ENCODE peak calls at places on chromosomes 1 and 21, in six cellular contexts. One of them, this sample, is unnamed.

GRCh38 chr21:45471229-45472052 is 66.5 kb downstream of the COL18A1 start:
- DNase-seq in NCI-H82: no peak
- DNase-seq in MCF 10A: peak
- DNase-seq in AG04450: peak
- DNase-seq in activated CD8-positive, alpha-beta memory T cell treated with anti-CD3 and anti-CD28 coated beads, Interleukin-2, amount 50 U/mL, for 4 hours: no peak
- DNase-seq in activated CD8-positive, alpha-beta T cell treated with anti-CD3 and anti-CD28 coated beads for 36 hours: no peak
- DNase-seq in this sample: no peak

GRCh38 chr1:226525750-226526149 is 22.8 kb upstream of the STUM start:
- DNase-seq in activated CD8-positive, alpha-beta memory T cell treated with anti-CD3 and anti-CD28 coated beads, Interleukin-2, amount 50 U/mL, for 4 hours: no peak
- DNase-seq in NCI-H82: no peak
- DNase-seq in MCF 10A: no peak
- DNase-seq in AG04450: no peak
- DNase-seq in activated CD8-positive, alpha-beta T cell treated with anti-CD3 and anti-CD28 coated beads for 36 hours: no peak
- DNase-seq in this sample: no peak

GRCh38 chr1:220425852-220426251 is 102.1 kb upstream of the MARK1 start:
- DNase-seq in activated CD8-positive, alpha-beta T cell treated with anti-CD3 and anti-CD28 coated beads for 36 hours: no peak
- DNase-seq in activated CD8-positive, alpha-beta memory T cell treated with anti-CD3 and anti-CD28 coated beads, Interleukin-2, amount 50 U/mL, for 4 hours: no peak
- DNase-seq in NCI-H82: no peak
- DNase-seq in AG04450: no peak
- DNase-seq in MCF 10A: no peak
- DNase-seq in this sample: no peak

GRCh38 chr1:31576743-31577455 is 584 bp downstream of the TINAGL1 start:
- DNase-seq in AG04450: no peak
- DNase-seq in activated CD8-positive, alpha-beta T cell treated with anti-CD3 and anti-CD28 coated beads for 36 hours: no peak
- DNase-seq in activated CD8-positive, alpha-beta memory T cell treated with anti-CD3 and anti-CD28 coated beads, Interleukin-2, amount 50 U/mL, for 4 hours: no peak
- DNase-seq in MCF 10A: no peak
- DNase-seq in NCI-H82: no peak
- DNase-seq in this sample: no peak

GRCh38 chr1:214331827-214332423 is 51.0 kb downstream of the SMYD2 start:
- DNase-seq in AG04450: no peak
- DNase-seq in activated CD8-positive, alpha-beta memory T cell treated with anti-CD3 and anti-CD28 coated beads, Interleukin-2, amount 50 U/mL, for 4 hours: peak
- DNase-seq in NCI-H82: peak
- DNase-seq in activated CD8-positive, alpha-beta T cell treated with anti-CD3 and anti-CD28 coated beads for 36 hours: peak
- DNase-seq in MCF 10A: peak
- DNase-seq in this sample: peak

GRCh38 chr1:33151115-33151514 is 30.7 kb downstream of the TRIM62 start:
- DNase-seq in activated CD8-positive, alpha-beta T cell treated with anti-CD3 and anti-CD28 coated beads for 36 hours: no peak
- DNase-seq in NCI-H82: peak
- DNase-seq in AG04450: no peak
- DNase-seq in activated CD8-positive, alpha-beta memory T cell treated with anti-CD3 and anti-CD28 coated beads, Interleukin-2, amount 50 U/mL, for 4 hours: no peak
- DNase-seq in MCF 10A: no peak
- DNase-seq in this sample: no peak

GRCh38 chr1:18175530-18176377 is 68.2 kb downstream of the IGSF21 start:
- DNase-seq in activated CD8-positive, alpha-beta memory T cell treated with anti-CD3 and anti-CD28 coated beads, Interleukin-2, amount 50 U/mL, for 4 hours: no peak
- DNase-seq in MCF 10A: peak
- DNase-seq in NCI-H82: peak
- DNase-seq in AG04450: no peak
- DNase-seq in activated CD8-positive, alpha-beta T cell treated with anti-CD3 and anti-CD28 coated beads for 36 hours: no peak
- DNase-seq in this sample: no peak

GRCh38 chr1:186155594-186155993 is 219.5 kb downstream of the TPR start:
- DNase-seq in NCI-H82: peak
- DNase-seq in activated CD8-positive, alpha-beta T cell treated with anti-CD3 and anti-CD28 coated beads for 36 hours: no peak
- DNase-seq in AG04450: peak
- DNase-seq in MCF 10A: peak
- DNase-seq in activated CD8-positive, alpha-beta memory T cell treated with anti-CD3 and anti-CD28 coated beads, Interleukin-2, amount 50 U/mL, for 4 hours: no peak
- DNase-seq in this sample: peak

GRCh38 chr1:43315963-43316737 is 15.4 kb downstream of the TIE1 start:
- DNase-seq in AG04450: no peak
- DNase-seq in activated CD8-positive, alpha-beta T cell treated with anti-CD3 and anti-CD28 coated beads for 36 hours: no peak
- DNase-seq in NCI-H82: no peak
- DNase-seq in activated CD8-positive, alpha-beta memory T cell treated with anti-CD3 and anti-CD28 coated beads, Interleukin-2, amount 50 U/mL, for 4 hours: no peak
- DNase-seq in MCF 10A: no peak
- DNase-seq in this sample: no peak

This sample was measured in RPMI8226.